ENCODE peak calls at places on chromosomes 2 and 18, in seven cellular contexts. One of them, this sample, is unnamed.

GRCh38 chr2:119749405-119750066 is 10.2 kb upstream of the PTPN4 start:
- DNase-seq in iPS-NIHi11: no peak
- DNase-seq in posterior cingulate gyrus: no peak
- DNase-seq in SK-N-MC: no peak
- DNase-seq in WERI-Rb-1: no peak
- DNase-seq in AG10803: no peak
- DNase-seq in AG09309: no peak
- DNase-seq in this sample: peak

GRCh38 chr2:127700527-127701192 is 637 bp upstream of the SFT2D3 start:
- DNase-seq in SK-N-MC: no peak
- DNase-seq in posterior cingulate gyrus: no peak
- DNase-seq in AG09309: no peak
- DNase-seq in iPS-NIHi11: peak
- DNase-seq in WERI-Rb-1: peak
- DNase-seq in AG10803: no peak
- DNase-seq in this sample: no peak

GRCh38 chr2:105573490-105573889 is 171.2 kb upstream of the NCK2 start:
- DNase-seq in AG10803: no peak
- DNase-seq in SK-N-MC: no peak
- DNase-seq in iPS-NIHi11: no peak
- DNase-seq in WERI-Rb-1: no peak
- DNase-seq in AG09309: no peak
- DNase-seq in posterior cingulate gyrus: no peak
- DNase-seq in this sample: no peak

GRCh38 chr2:150120271-150120950 is 367.1 kb downstream of the RND3 start:
- DNase-seq in AG10803: no peak
- DNase-seq in AG09309: no peak
- DNase-seq in WERI-Rb-1: no peak
- DNase-seq in SK-N-MC: no peak
- DNase-seq in posterior cingulate gyrus: no peak
- DNase-seq in iPS-NIHi11: no peak
- DNase-seq in this sample: no peak

GRCh38 chr2:230631470-230631869 is 81.2 kb upstream of the CAB39 start:
- DNase-seq in posterior cingulate gyrus: no peak
- DNase-seq in AG10803: no peak
- DNase-seq in iPS-NIHi11: no peak
- DNase-seq in SK-N-MC: no peak
- DNase-seq in WERI-Rb-1: no peak
- DNase-seq in AG09309: no peak
- DNase-seq in this sample: no peak

GRCh38 chr2:144357623-144358400 is 162.1 kb downstream of the ZEB2 start:
- DNase-seq in AG09309: peak
- DNase-seq in WERI-Rb-1: no peak
- DNase-seq in SK-N-MC: no peak
- DNase-seq in iPS-NIHi11: no peak
- DNase-seq in posterior cingulate gyrus: no peak
- DNase-seq in AG10803: peak
- DNase-seq in this sample: peak

GRCh38 chr2:79638943-79639342 is 126.1 kb downstream of the CTNNA2 start:
- DNase-seq in AG10803: no peak
- DNase-seq in WERI-Rb-1: no peak
- DNase-seq in AG09309: no peak
- DNase-seq in SK-N-MC: no peak
- DNase-seq in iPS-NIHi11: no peak
- DNase-seq in posterior cingulate gyrus: no peak
- DNase-seq in this sample: no peak

GRCh38 chr18:23226930-23227728 is 91.8 kb downstream of the CABLES1 start:
- DNase-seq in AG09309: peak
- DNase-seq in iPS-NIHi11: no peak
- DNase-seq in SK-N-MC: no peak
- DNase-seq in WERI-Rb-1: no peak
- DNase-seq in posterior cingulate gyrus: no peak
- DNase-seq in AG10803: peak
- DNase-seq in this sample: peak

GRCh38 chr2:230690439-230690838 is 22.2 kb upstream of the CAB39 start:
- DNase-seq in SK-N-MC: no peak
- DNase-seq in posterior cingulate gyrus: peak
- DNase-seq in AG10803: peak
- DNase-seq in AG09309: no peak
- DNase-seq in iPS-NIHi11: no peak
- DNase-seq in WERI-Rb-1: no peak
- DNase-seq in this sample: peak

GRCh38 chr2:105102963-105103421 is 65.1 kb downstream of the MRPS9 start:
- DNase-seq in WERI-Rb-1: peak
- DNase-seq in SK-N-MC: no peak
- DNase-seq in posterior cingulate gyrus: no peak
- DNase-seq in iPS-NIHi11: peak
- DNase-seq in AG09309: peak
- DNase-seq in AG10803: peak
- DNase-seq in this sample: peak

GRCh38 chr2:204343685-204344084 is 201.6 kb upstream of the PARD3B start:
- DNase-seq in posterior cingulate gyrus: no peak
- DNase-seq in AG10803: no peak
- DNase-seq in WERI-Rb-1: no peak
- DNase-seq in iPS-NIHi11: no peak
- DNase-seq in AG09309: no peak
- DNase-seq in SK-N-MC: no peak
- DNase-seq in this sample: no peak

GRCh38 chr2:33681333-33681732 is 82.2 kb upstream of the FAM98A start:
- DNase-seq in posterior cingulate gyrus: no peak
- DNase-seq in AG09309: no peak
- DNase-seq in AG10803: no peak
- DNase-seq in WERI-Rb-1: no peak
- DNase-seq in iPS-NIHi11: no peak
- DNase-seq in SK-N-MC: peak
- DNase-seq in this sample: peak

GRCh38 chr2:239159476-239159911 is 241.3 kb downstream of the HDAC4 start:
- DNase-seq in AG09309: no peak
- DNase-seq in posterior cingulate gyrus: no peak
- DNase-seq in WERI-Rb-1: no peak
- DNase-seq in SK-N-MC: no peak
- DNase-seq in iPS-NIHi11: no peak
- DNase-seq in AG10803: no peak
- DNase-seq in this sample: no peak

GRCh38 chr2:43519711-43520221 is 76.1 kb downstream of the THADA start:
- DNase-seq in WERI-Rb-1: no peak
- DNase-seq in AG10803: peak
- DNase-seq in AG09309: peak
- DNase-seq in iPS-NIHi11: no peak
- DNase-seq in posterior cingulate gyrus: no peak
- DNase-seq in SK-N-MC: no peak
- DNase-seq in this sample: peak

GRCh38 chr18:44067201-44067600 is 613.5 kb upstream of the SETBP1 start:
- DNase-seq in AG09309: no peak
- DNase-seq in posterior cingulate gyrus: no peak
- DNase-seq in iPS-NIHi11: no peak
- DNase-seq in SK-N-MC: no peak
- DNase-seq in AG10803: no peak
- DNase-seq in WERI-Rb-1: no peak
- DNase-seq in this sample: no peak

GRCh38 chr2:42973771-42974170 is 181.4 kb upstream of the HAAO start:
- DNase-seq in iPS-NIHi11: no peak
- DNase-seq in AG09309: no peak
- DNase-seq in AG10803: no peak
- DNase-seq in WERI-Rb-1: no peak
- DNase-seq in SK-N-MC: no peak
- DNase-seq in posterior cingulate gyrus: no peak
- DNase-seq in this sample: no peak

GRCh38 chr2:128783193-128783671 is 464.6 kb upstream of the HS6ST1 start:
- DNase-seq in AG09309: no peak
- DNase-seq in iPS-NIHi11: no peak
- DNase-seq in AG10803: no peak
- DNase-seq in WERI-Rb-1: no peak
- DNase-seq in posterior cingulate gyrus: no peak
- DNase-seq in SK-N-MC: no peak
- DNase-seq in this sample: no peak

GRCh38 chr18:5895300-5895885 is at the start of gene TMEM200C:
- DNase-seq in posterior cingulate gyrus: no peak
- DNase-seq in SK-N-MC: no peak
- DNase-seq in iPS-NIHi11: peak
- DNase-seq in WERI-Rb-1: peak
- DNase-seq in AG10803: no peak
- DNase-seq in AG09309: no peak
- DNase-seq in this sample: peak

This sample was measured in foreskin fibroblast.